ENCODE peak calls at places on chromosomes 13 and 19, in five cellular contexts. E is MCF 10A, S is left ventricle myocardium superior, X is GM04504, C is HT1080. Q is an unnamed sample.

GRCh38 chr19:5268801-5269200 is 71.8 kb downstream of the PTPRS start:
- DNase-seq in E (no peak), S (no peak), X (no peak), C (no peak), Q (no peak)

GRCh38 chr13:104592545-104593250 is 1526.5 kb upstream of the SLC10A2 start:
- DNase-seq in E (no peak), S (no peak), X (no peak), C (no peak), Q (no peak)

GRCh38 chr19:28737021-28737525 is 475.9 kb downstream of the UQCRFS1 start:
- DNase-seq in E (no peak), S (no peak), X (peak), C (peak), Q (peak)

GRCh38 chr19:11338569-11339253 is 746 bp downstream of the RAB3D start:
- DNase-seq in E (peak), S (no peak), X (no peak), C (no peak), Q (peak)

GRCh38 chr19:49657493-49658138 is 8.0 kb downstream of the IRF3 start:
- DNase-seq in E (no peak), S (no peak), X (no peak), C (no peak), Q (no peak)

GRCh38 chr13:45242070-45242469 is 41.2 kb upstream of the KCTD4 start:
- DNase-seq in E (peak), S (no peak), X (no peak), C (peak), Q (peak)

GRCh38 chr19:844300-844971 is 3.6 kb downstream of the PRTN3 start:
- DNase-seq in E (peak), S (no peak), X (no peak), C (no peak), Q (no peak)

GRCh38 chr19:50710094-50710493 is 9.5 kb downstream of the SHANK1 start:
- DNase-seq in E (no peak), S (no peak), X (no peak), C (no peak), Q (no peak)

GRCh38 chr19:36488816-36489138 is 584 bp downstream of the ZNF566 start:
- DNase-seq in E (no peak), S (peak), X (no peak), C (no peak), Q (no peak)

GRCh38 chr13:99689955-99690354 is 188.7 kb downstream of the TM9SF2 start:
- DNase-seq in E (no peak), S (no peak), X (no peak), C (no peak), Q (peak)

GRCh38 chr13:26985285-26985878 is 186.2 kb downstream of the USP12 start:
- DNase-seq in E (peak), S (no peak), X (peak), C (peak), Q (peak)

GRCh38 chr19:48632692-48633147 is 4.5 kb downstream of the DBP start:
- DNase-seq in E (peak), S (peak), X (no peak), C (peak), Q (peak)

GRCh38 chr19:10333758-10334339 is 520 bp upstream of the RAVER1 start:
- DNase-seq in E (peak), S (no peak), X (no peak), C (no peak), Q (no peak)

GRCh38 chr13:73681779-73682178 is 452.4 kb downstream of the KLF12 start:
- DNase-seq in E (no peak), S (no peak), X (no peak), C (no peak), Q (no peak)

GRCh38 chr19:17109962-17110598 is 34.5 kb downstream of the MYO9B start:
- DNase-seq in E (no peak), S (peak), X (no peak), C (no peak), Q (no peak)

GRCh38 chr19:17332677-17333581 is 1.7 kb downstream of the ANO8 start:
- DNase-seq in E (peak), S (peak), X (no peak), C (peak), Q (peak)

GRCh38 chr19:54674021-54674617 is 11.3 kb downstream of the LILRB4 start:
- DNase-seq in E (peak), S (no peak), X (no peak), C (no peak), Q (no peak)

GRCh38 chr13:67742478-67742877 is 512.3 kb upstream of the PCDH9 start:
- DNase-seq in E (no peak), S (no peak), X (no peak), C (no peak), Q (peak)

GRCh38 chr19:28436320-28436719 is 776.6 kb downstream of the UQCRFS1 start:
- DNase-seq in E (no peak), S (no peak), X (no peak), C (no peak), Q (no peak)

GRCh38 chr19:35063940-35064818 is 22.7 kb downstream of the HPN start:
- DNase-seq in E (peak), S (no peak), X (peak), C (peak), Q (peak)

GRCh38 chr13:35699805-35700204 is 223.3 kb upstream of the MAB21L1 start:
- DNase-seq in E (no peak), S (peak), X (peak), C (no peak), Q (no peak)

GRCh38 chr13:23322353-23323336 is 110.9 kb downstream of the SACS start:
- DNase-seq in E (no peak), S (no peak), X (no peak), C (no peak), Q (no peak)

GRCh38 chr19:14113762-14114414 is 3.7 kb downstream of the PRKACA start:
- DNase-seq in E (no peak), S (peak), X (no peak), C (no peak), Q (no peak)

GRCh38 chr13:19089315-19089714 is 92.3 kb downstream of the TUBA3C start:
- DNase-seq in E (no peak), S (no peak), X (no peak), C (no peak), Q (no peak)

GRCh38 chr19:3575949-3576673 is 3.4 kb downstream of the HMG20B start:
- DNase-seq in E (no peak), S (no peak), X (no peak), C (no peak), Q (no peak)

GRCh38 chr13:91426913-91427312 is 28.5 kb downstream of the GPC5 start:
- DNase-seq in E (no peak), S (no peak), X (no peak), C (no peak), Q (no peak)

GRCh38 chr13:22883262-22883840 is 297.4 kb upstream of the SGCG start:
- DNase-seq in E (no peak), S (no peak), X (no peak), C (no peak), Q (peak)

GRCh38 chr13:20342326-20342725 is 110.2 kb upstream of the GJB6 start:
- DNase-seq in E (no peak), S (no peak), X (no peak), C (no peak), Q (no peak)

GRCh38 chr19:927044-927706 is 1.3 kb downstream of the ARID3A start:
- DNase-seq in E (peak), S (peak), X (no peak), C (no peak), Q (no peak)

GRCh38 chr19:50777830-50778303 is 7.6 kb downstream of the GPR32 start:
- DNase-seq in E (no peak), S (no peak), X (no peak), C (no peak), Q (peak)

GRCh38 chr13:31908696-31909386 is 122.7 kb upstream of the FRY start:
- DNase-seq in E (peak), S (no peak), X (no peak), C (no peak), Q (no peak)

GRCh38 chr19:48501961-48502719 is 9.5 kb downstream of the LMTK3 start:
- DNase-seq in E (peak), S (peak), X (no peak), C (no peak), Q (peak)

GRCh38 chr19:18948976-18949356 is 7.9 kb upstream of the HOMER3 start:
- DNase-seq in E (no peak), S (no peak), X (no peak), C (no peak), Q (no peak)

GRCh38 chr13:97295279-97296182 is 73.4 kb downstream of the MBNL2 start:
- DNase-seq in E (peak), S (no peak), X (no peak), C (peak), Q (peak)